ENCODE peak calls at places on chromosomes 3 and 15, in ten cellular contexts. One of them, this sample, is unnamed.
A peak's percentile ranks its signal among the peaks of the same experiment; 100 is the strongest.

GRCh38 chr15:70502576-70502975 is 260.8 kb downstream of the UACA start:
- DNase-seq in fibroblast of lung: no peak
- DNase-seq in stimulated activated CD8-positive, alpha-beta memory T cell treated with anti-CD3 and anti-CD28 coated beads, Interleukin-4, amount 100 ng/mL, for 4 hours: no peak
- DNase-seq in nucleus accumbens: no peak
- DNase-seq in dermis microvascular lymphatic vessel endothelial cell: no peak
- DNase-seq in MG63: no peak
- DNase-seq in Right ventricle myocardium superior: no peak
- DNase-seq in SK-MEL-5: no peak
- DNase-seq in Caki2: no peak
- DNase-seq in GM12878: no peak
- DNase-seq in this sample: no peak

GRCh38 chr3:144073698-144074097 is 102.1 kb downstream of the DIPK2A start:
- DNase-seq in Right ventricle myocardium superior: no peak
- DNase-seq in dermis microvascular lymphatic vessel endothelial cell: no peak
- DNase-seq in SK-MEL-5: no peak
- DNase-seq in GM12878: no peak
- DNase-seq in stimulated activated CD8-positive, alpha-beta memory T cell treated with anti-CD3 and anti-CD28 coated beads, Interleukin-4, amount 100 ng/mL, for 4 hours: no peak
- DNase-seq in nucleus accumbens: no peak
- DNase-seq in MG63: no peak
- DNase-seq in fibroblast of lung: no peak
- DNase-seq in Caki2: no peak
- DNase-seq in this sample: no peak

GRCh38 chr3:71048948-71049347 is 534.6 kb downstream of the FOXP1 start:
- DNase-seq in stimulated activated CD8-positive, alpha-beta memory T cell treated with anti-CD3 and anti-CD28 coated beads, Interleukin-4, amount 100 ng/mL, for 4 hours: no peak
- DNase-seq in GM12878: no peak
- DNase-seq in MG63: no peak
- DNase-seq in SK-MEL-5: no peak
- DNase-seq in dermis microvascular lymphatic vessel endothelial cell: peak; percentile 92
- DNase-seq in Right ventricle myocardium superior: peak; percentile 46
- DNase-seq in nucleus accumbens: no peak
- DNase-seq in fibroblast of lung: no peak
- DNase-seq in Caki2: no peak
- DNase-seq in this sample: no peak

GRCh38 chr3:130894130-130894872 is 417 bp downstream of the ATP2C1 start:
- DNase-seq in stimulated activated CD8-positive, alpha-beta memory T cell treated with anti-CD3 and anti-CD28 coated beads, Interleukin-4, amount 100 ng/mL, for 4 hours: no peak
- DNase-seq in nucleus accumbens: peak; percentile 33
- DNase-seq in MG63: peak; percentile 52
- DNase-seq in dermis microvascular lymphatic vessel endothelial cell: peak; percentile 50
- DNase-seq in GM12878: no peak
- DNase-seq in fibroblast of lung: peak; percentile 17
- DNase-seq in Right ventricle myocardium superior: peak; percentile 57
- DNase-seq in SK-MEL-5: peak; percentile 12
- DNase-seq in Caki2: no peak
- DNase-seq in this sample: peak; percentile 36

GRCh38 chr3:8523041-8523440 is 21.4 kb downstream of the LMCD1 start:
- DNase-seq in nucleus accumbens: no peak
- DNase-seq in MG63: no peak
- DNase-seq in stimulated activated CD8-positive, alpha-beta memory T cell treated with anti-CD3 and anti-CD28 coated beads, Interleukin-4, amount 100 ng/mL, for 4 hours: no peak
- DNase-seq in Right ventricle myocardium superior: no peak
- DNase-seq in dermis microvascular lymphatic vessel endothelial cell: no peak
- DNase-seq in SK-MEL-5: peak; percentile 14
- DNase-seq in Caki2: no peak
- DNase-seq in fibroblast of lung: no peak
- DNase-seq in GM12878: no peak
- DNase-seq in this sample: no peak

GRCh38 chr3:128352326-128352725 is 114.4 kb downstream of the DNAJB8 start:
- DNase-seq in dermis microvascular lymphatic vessel endothelial cell: no peak
- DNase-seq in SK-MEL-5: no peak
- DNase-seq in Right ventricle myocardium superior: no peak
- DNase-seq in stimulated activated CD8-positive, alpha-beta memory T cell treated with anti-CD3 and anti-CD28 coated beads, Interleukin-4, amount 100 ng/mL, for 4 hours: no peak
- DNase-seq in Caki2: no peak
- DNase-seq in MG63: no peak
- DNase-seq in GM12878: no peak
- DNase-seq in nucleus accumbens: no peak
- DNase-seq in fibroblast of lung: no peak
- DNase-seq in this sample: no peak

GRCh38 chr3:16927485-16927884 is 42.7 kb downstream of the PLCL2 start:
- DNase-seq in fibroblast of lung: no peak
- DNase-seq in stimulated activated CD8-positive, alpha-beta memory T cell treated with anti-CD3 and anti-CD28 coated beads, Interleukin-4, amount 100 ng/mL, for 4 hours: no peak
- DNase-seq in MG63: no peak
- DNase-seq in nucleus accumbens: no peak
- DNase-seq in SK-MEL-5: no peak
- DNase-seq in GM12878: no peak
- DNase-seq in Caki2: no peak
- DNase-seq in Right ventricle myocardium superior: no peak
- DNase-seq in dermis microvascular lymphatic vessel endothelial cell: no peak
- DNase-seq in this sample: no peak

GRCh38 chr3:179653106-179653776 is 401 bp downstream of the USP13 start:
- DNase-seq in SK-MEL-5: peak; percentile 82
- DNase-seq in fibroblast of lung: peak; percentile 83
- DNase-seq in nucleus accumbens: peak; percentile 72
- DNase-seq in GM12878: no peak
- DNase-seq in MG63: peak; percentile 79
- DNase-seq in Right ventricle myocardium superior: peak; percentile 82
- DNase-seq in Caki2: peak; percentile 84
- DNase-seq in dermis microvascular lymphatic vessel endothelial cell: peak; percentile 82
- DNase-seq in stimulated activated CD8-positive, alpha-beta memory T cell treated with anti-CD3 and anti-CD28 coated beads, Interleukin-4, amount 100 ng/mL, for 4 hours: no peak
- DNase-seq in this sample: peak; percentile 61

GRCh38 chr15:72797338-72797689 is 13.8 kb upstream of the ADPGK start:
- DNase-seq in MG63: no peak
- DNase-seq in dermis microvascular lymphatic vessel endothelial cell: no peak
- DNase-seq in GM12878: no peak
- DNase-seq in SK-MEL-5: no peak
- DNase-seq in Right ventricle myocardium superior: no peak
- DNase-seq in nucleus accumbens: no peak
- DNase-seq in Caki2: no peak
- DNase-seq in stimulated activated CD8-positive, alpha-beta memory T cell treated with anti-CD3 and anti-CD28 coated beads, Interleukin-4, amount 100 ng/mL, for 4 hours: no peak
- DNase-seq in fibroblast of lung: no peak
- DNase-seq in this sample: no peak

GRCh38 chr3:61646851-61647525 is 85.6 kb downstream of the PTPRG start:
- DNase-seq in GM12878: no peak
- DNase-seq in SK-MEL-5: no peak
- DNase-seq in nucleus accumbens: no peak
- DNase-seq in Right ventricle myocardium superior: no peak
- DNase-seq in Caki2: no peak
- DNase-seq in stimulated activated CD8-positive, alpha-beta memory T cell treated with anti-CD3 and anti-CD28 coated beads, Interleukin-4, amount 100 ng/mL, for 4 hours: no peak
- DNase-seq in fibroblast of lung: peak; percentile 56
- DNase-seq in dermis microvascular lymphatic vessel endothelial cell: peak; percentile 88
- DNase-seq in MG63: no peak
- DNase-seq in this sample: no peak

GRCh38 chr3:43081796-43082195 is 24.1 kb downstream of the POMGNT2 start:
- DNase-seq in stimulated activated CD8-positive, alpha-beta memory T cell treated with anti-CD3 and anti-CD28 coated beads, Interleukin-4, amount 100 ng/mL, for 4 hours: no peak
- DNase-seq in Right ventricle myocardium superior: no peak
- DNase-seq in Caki2: no peak
- DNase-seq in dermis microvascular lymphatic vessel endothelial cell: no peak
- DNase-seq in fibroblast of lung: peak; percentile 45
- DNase-seq in MG63: no peak
- DNase-seq in GM12878: no peak
- DNase-seq in nucleus accumbens: no peak
- DNase-seq in SK-MEL-5: no peak
- DNase-seq in this sample: no peak

GRCh38 chr15:93610944-93611343 is 521.9 kb upstream of the RGMA start:
- DNase-seq in nucleus accumbens: no peak
- DNase-seq in stimulated activated CD8-positive, alpha-beta memory T cell treated with anti-CD3 and anti-CD28 coated beads, Interleukin-4, amount 100 ng/mL, for 4 hours: no peak
- DNase-seq in dermis microvascular lymphatic vessel endothelial cell: no peak
- DNase-seq in SK-MEL-5: no peak
- DNase-seq in fibroblast of lung: no peak
- DNase-seq in GM12878: no peak
- DNase-seq in Right ventricle myocardium superior: no peak
- DNase-seq in Caki2: no peak
- DNase-seq in MG63: no peak
- DNase-seq in this sample: no peak